ENCODE peak calls at places on chromosomes 6 and 20, in four cellular contexts. U, Q, G and Z are unnamed samples.

GRCh38 chr6:79518850-79519249 is 18.4 kb downstream of the LCA5 start:
- DNase-seq in Q (no peak), U (no peak), G (no peak), Z (no peak)

GRCh38 chr6:15475261-15475660 is 187.6 kb downstream of the DTNBP1 start:
- DNase-seq in U (no peak), G (no peak), Q (no peak), Z (no peak)

GRCh38 chr6:124002377-124003081 is 198.9 kb downstream of the NKAIN2 start:
- DNase-seq in Q (no peak), G (no peak), U (no peak), Z (peak)

GRCh38 chr20:1315804-1316203 is 13.1 kb downstream of the SDCBP2 start:
- DNase-seq in U (no peak), Q (no peak), G (no peak), Z (no peak)

GRCh38 chr6:158161566-158162254 is 6.4 kb downstream of the SERAC1 start:
- DNase-seq in Q (no peak), U (no peak), G (no peak), Z (no peak)

GRCh38 chr6:2507016-2507415 is 243.7 kb downstream of the MYLK4 start:
- DNase-seq in U (no peak), Q (no peak), G (no peak), Z (no peak)

GRCh38 chr20:1671891-1672669 is 14.5 kb upstream of the SIRPG start:
- DNase-seq in U (no peak), Q (no peak), G (no peak), Z (no peak)

GRCh38 chr20:34861386-34862084 is 11.1 kb downstream of the GGT7 start:
- DNase-seq in Q (no peak), U (no peak), G (peak), Z (no peak)

GRCh38 chr6:56798163-56798562 is 155.5 kb upstream of the DST start:
- DNase-seq in Q (no peak), U (peak), G (no peak), Z (peak)

GRCh38 chr6:17220511-17220910 is 60.6 kb upstream of the RBM24 start:
- DNase-seq in U (no peak), Q (no peak), G (no peak), Z (no peak)

GRCh38 chr20:50070361-50070760 is 42.6 kb downstream of the UBE2V1 start:
- DNase-seq in U (no peak), Q (no peak), G (no peak), Z (no peak)

GRCh38 chr6:118596774-118597332 is 48.8 kb downstream of the PLN start:
- DNase-seq in Q (no peak), G (no peak), U (no peak), Z (no peak)

GRCh38 chr20:62710886-62711702 is 2.5 kb downstream of the NTSR1 start:
- DNase-seq in G (no peak), U (peak), Q (no peak), Z (no peak)

GRCh38 chr6:131995924-131996323 is 44.8 kb upstream of the CCN2 start:
- DNase-seq in G (no peak), Q (peak), U (peak), Z (peak)

GRCh38 chr6:138814179-138814834 is 18.4 kb downstream of the ECT2L start:
- DNase-seq in G (no peak), Q (no peak), U (no peak), Z (no peak)

GRCh38 chr20:49668181-49668877 is 45.3 kb downstream of the B4GALT5 start:
- DNase-seq in G (peak), Q (no peak), U (no peak), Z (no peak)

GRCh38 chr6:130063806-130064205 is 45.4 kb downstream of the L3MBTL3 start:
- DNase-seq in Q (no peak), G (no peak), U (no peak), Z (no peak)

GRCh38 chr20:60057866-60058807 is 99.9 kb downstream of the CDH26 start:
- DNase-seq in U (peak), Q (no peak), G (no peak), Z (peak)

GRCh38 chr6:89148016-89148750 is 2.3 kb downstream of the PM20D2 start:
- DNase-seq in U (peak), G (no peak), Q (no peak), Z (no peak)
- H3K4me3 ChIP-seq in U (no peak), G (no peak), Q (no peak), Z (no peak)

GRCh38 chr6:155259202-155259601 is 4.6 kb upstream of the CLDN20 start:
- DNase-seq in G (no peak), U (no peak), Q (no peak), Z (no peak)

GRCh38 chr6:155262655-155263054 is 1.2 kb upstream of the CLDN20 start:
- DNase-seq in U (no peak), G (no peak), Q (no peak), Z (no peak)

GRCh38 chr6:155259897-155260296 is 3.9 kb upstream of the CLDN20 start:
- DNase-seq in Q (no peak), U (no peak), G (no peak), Z (no peak)

GRCh38 chr6:155260686-155261085 is 3.1 kb upstream of the CLDN20 start:
- DNase-seq in U (no peak), G (no peak), Q (no peak), Z (no peak)

GRCh38 chr6:155261146-155261900 is 2.5 kb upstream of the CLDN20 start:
- DNase-seq in G (no peak), U (no peak), Q (no peak), Z (no peak)
- TF ChIP-seq CTCF in G (no peak), U (no peak), Q (no peak), Z (peak)

GRCh38 chr6:41408982-41409381 is 73.6 kb downstream of the NCR2 start:
- DNase-seq in G (no peak), Q (no peak), U (no peak), Z (no peak)

GRCh38 chr6:41409489-41409888 is 74.1 kb downstream of the NCR2 start:
- DNase-seq in G (no peak), Q (no peak), U (no peak), Z (no peak)

GRCh38 chr6:41408576-41408975 is 73.2 kb downstream of the NCR2 start:
- DNase-seq in G (no peak), Q (no peak), U (no peak), Z (no peak)

GRCh38 chr6:41413250-41413649 is 77.8 kb downstream of the NCR2 start:
- DNase-seq in U (no peak), G (no peak), Q (no peak), Z (no peak)

GRCh38 chr6:41411961-41412360 is 76.6 kb downstream of the NCR2 start:
- DNase-seq in Q (no peak), U (no peak), G (no peak), Z (no peak)
- H3K4me3 ChIP-seq in Q (no peak), U (no peak), G (no peak), Z (no peak)

DNA sequence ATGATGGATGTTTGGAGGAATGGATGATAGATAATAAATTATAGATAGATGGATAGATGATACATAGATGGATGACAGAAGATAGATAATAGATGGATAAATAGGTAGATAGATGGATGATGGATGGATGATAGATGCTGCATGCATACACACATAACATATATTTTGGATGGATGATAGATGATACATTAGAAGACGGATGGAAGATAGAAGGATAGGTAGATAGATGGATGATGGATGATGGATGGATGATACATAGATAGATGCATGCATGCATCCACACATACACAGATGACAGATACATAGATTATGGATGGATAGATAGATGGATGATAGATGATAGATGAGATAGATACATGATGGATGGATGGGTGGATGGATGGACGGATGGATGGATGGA is 387.8 kb downstream of the TAF4 start:
- DNase-seq in G (no peak), U (no peak), Q (no peak), Z (no peak)
- TF ChIP-seq CTCF in G (no peak), U (no peak), Q (no peak), Z (no peak)

GRCh38 chr20:22825076-22825475 is 210.0 kb upstream of the SSTR4 start:
- DNase-seq in G (no peak), U (peak), Q (no peak), Z (peak)

GRCh38 chr20:22826306-22827230 is 208.5 kb upstream of the SSTR4 start:
- DNase-seq in Q (no peak), U (no peak), G (no peak), Z (no peak)

GRCh38 chr20:22825546-22825945 is 209.6 kb upstream of the SSTR4 start:
- DNase-seq in U (no peak), G (no peak), Q (no peak), Z (no peak)

GRCh38 chr20:22830138-22830537 is 205.0 kb upstream of the SSTR4 start:
- DNase-seq in Q (no peak), U (no peak), G (no peak), Z (no peak)

GRCh38 chr20:22827916-22828315 is 207.2 kb upstream of the SSTR4 start:
- DNase-seq in G (no peak), U (no peak), Q (no peak), Z (no peak)
- H3K4me3 ChIP-seq in G (no peak), U (no peak), Q (no peak), Z (no peak)

GRCh38 chr20:44785768-44786167 is 24.6 kb downstream of the RIMS4 start:
- DNase-seq in U (no peak), G (no peak), Q (no peak), Z (no peak)
- TF ChIP-seq CTCF in U (no peak), G (no peak), Q (no peak), Z (no peak)

DNA sequence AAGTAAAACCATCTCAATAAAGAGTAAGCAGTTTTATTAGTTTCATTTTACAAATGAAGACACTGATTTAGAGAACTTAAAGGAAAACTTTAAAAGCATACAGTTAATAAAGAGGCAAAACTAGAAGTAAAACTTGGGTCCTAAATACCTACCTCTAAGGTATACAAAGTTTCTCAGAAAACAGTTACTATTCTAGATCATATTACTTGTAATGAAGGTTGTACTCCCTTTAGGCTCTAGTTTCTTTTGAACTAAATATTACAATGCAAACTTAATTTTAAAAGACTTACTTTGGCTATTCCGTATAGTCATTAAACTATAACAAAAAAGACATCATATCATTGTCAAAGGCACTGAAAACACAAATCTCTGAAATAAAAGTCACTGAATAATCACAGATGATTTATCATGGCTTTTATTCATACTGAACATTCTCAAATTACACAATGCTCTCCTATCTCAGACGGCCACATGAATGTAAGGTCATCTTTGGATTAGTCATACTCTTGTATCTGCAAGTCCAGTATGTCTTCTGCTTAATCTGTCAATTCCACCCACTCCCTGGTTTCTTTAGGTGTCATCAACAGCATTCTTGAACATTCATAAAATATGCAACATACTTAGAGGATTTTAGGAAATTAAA is 361.6 kb upstream of the RUNX2 start:
- DNase-seq in U (peak), G (no peak), Q (no peak), Z (peak)
- H3K4me3 ChIP-seq in U (no peak), G (no peak), Q (no peak), Z (no peak)

GRCh38 chr6:73139681-73140080 is 85.6 kb downstream of the KHDC1L start:
- DNase-seq in U (no peak), Q (no peak), G (no peak), Z (no peak)

GRCh38 chr6:73131706-73132105 is 93.6 kb downstream of the KHDC1L start:
- DNase-seq in Q (peak), G (no peak), U (peak), Z (no peak)

GRCh38 chr6:73129653-73130443 is 95.4 kb downstream of the KHDC1L start:
- DNase-seq in G (peak), Q (peak), U (peak), Z (peak)

DNA sequence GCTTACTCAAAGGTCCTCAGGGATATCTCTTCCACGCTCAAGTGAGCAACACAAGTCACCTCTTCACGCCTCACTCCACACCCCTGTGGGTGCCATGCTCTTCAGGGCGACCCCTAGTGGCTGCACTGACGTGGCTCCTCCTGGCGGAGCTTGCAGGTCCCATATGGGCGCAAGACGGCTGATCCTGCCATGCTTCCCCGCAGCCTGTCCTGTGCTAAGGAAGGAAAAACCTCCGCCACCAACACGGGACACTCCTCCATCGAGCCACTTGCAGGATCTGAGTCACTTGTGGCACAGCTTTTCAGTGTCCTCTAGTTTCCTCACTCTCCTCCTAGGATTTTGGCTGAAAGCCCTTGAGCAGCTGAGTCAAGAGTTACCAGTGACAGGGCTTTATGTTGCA is 90.7 kb downstream of the KHDC1L start:
- DNase-seq in G (peak), U (peak), Q (no peak), Z (peak)
- TF ChIP-seq CTCF in G (no peak), U (no peak), Q (peak), Z (peak)

DNA sequence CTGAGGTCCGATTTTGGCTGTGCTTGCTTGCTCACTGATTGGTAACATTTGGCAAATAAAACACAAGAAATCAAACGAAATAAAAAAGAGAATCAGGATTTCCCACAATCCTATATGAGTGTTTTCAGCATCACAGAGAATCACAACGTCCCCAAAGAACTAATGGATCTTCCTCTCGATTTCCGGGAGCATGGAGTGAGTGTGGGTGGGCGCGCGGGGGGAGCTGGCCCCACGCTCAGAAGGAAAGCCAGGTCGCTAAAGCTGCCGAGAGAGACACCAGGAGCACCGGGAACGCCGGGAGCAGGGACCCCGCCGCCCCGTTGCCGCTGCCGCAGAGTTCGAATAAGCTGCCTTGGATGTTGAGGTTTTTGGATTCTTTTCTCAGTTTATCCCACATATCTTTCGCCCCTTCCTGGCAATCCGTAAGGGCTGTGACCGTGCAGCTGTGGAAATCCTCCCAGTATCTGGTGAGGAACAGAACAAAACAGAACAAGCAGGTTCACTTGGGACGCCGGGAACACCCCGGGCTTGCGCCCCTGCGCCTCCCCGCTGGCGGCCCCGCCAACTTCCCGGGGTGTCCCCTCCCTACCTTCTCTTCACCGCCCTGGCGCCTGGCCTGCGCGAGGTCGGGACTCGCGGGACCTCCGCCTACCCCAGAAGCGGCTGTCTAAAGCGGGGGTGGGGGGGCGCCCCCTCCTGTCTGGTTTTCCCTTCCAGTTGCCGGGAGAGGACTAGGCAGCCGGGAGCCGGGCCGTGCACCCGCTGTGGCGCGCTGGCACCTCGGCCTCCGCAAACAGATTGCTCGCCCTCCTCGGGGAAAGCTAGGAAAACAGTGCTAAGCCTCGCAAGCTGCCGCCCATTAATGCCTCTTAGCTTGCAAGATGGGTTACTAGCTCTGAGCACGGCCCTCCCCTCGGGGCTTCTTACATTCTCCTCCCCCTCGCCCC is 7.7 kb downstream of the NRN1 start:
- DNase-seq in U (no peak), Q (no peak), G (no peak), Z (no peak)
- H3K4me3 ChIP-seq in U (no peak), Q (no peak), G (peak), Z (no peak)

DNA sequence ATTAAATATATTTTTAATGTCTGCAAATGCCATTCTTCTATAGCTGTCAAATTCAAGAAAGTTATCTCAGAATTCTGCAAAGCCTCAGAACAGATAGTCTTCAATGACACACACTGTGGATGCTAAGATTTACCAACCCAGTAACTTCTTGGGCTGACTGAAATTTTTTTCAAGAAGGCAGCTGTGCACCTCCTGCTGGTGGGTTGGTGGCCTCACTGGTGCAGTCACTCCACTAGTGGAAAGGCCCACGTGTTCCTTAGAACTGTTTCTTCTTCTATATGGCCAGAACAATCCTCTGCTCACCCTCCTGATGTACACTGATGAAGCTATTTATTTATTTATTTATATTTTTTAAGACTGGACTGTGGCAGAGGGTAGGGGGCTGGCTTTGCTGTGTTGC is 28.1 kb upstream of the MTCL3 start:
- DNase-seq in G (no peak), U (no peak), Q (no peak), Z (peak)
- TF ChIP-seq CTCF in G (no peak), U (peak), Q (peak), Z (peak)